ENCODE peak calls at places on chromosomes 4 and X, in five cellular contexts. E is mammary epithelial cell, S is upper lobe of right lung, X is colonic mucosa, G is astrocyte. W is an unnamed sample. For H3K27me3, the result is how much of the 10 kb centered on the place peaks cover.

GRCh38 chr4:143289370-143289769 is 47.3 kb upstream of the GAB1 start:
- DNase-seq in E (no peak), S (no peak), X (no peak), G (no peak), W (no peak)

GRCh38 chrX:137195991-137196390 is 162.2 kb upstream of the GPR101 start:
- DNase-seq in E (no peak), S (no peak), X (no peak), G (peak), W (peak)

GRCh38 chr4:175298119-175298518 is 380.0 kb downstream of the ADAM29 start:
- DNase-seq in E (peak), S (no peak), X (no peak), G (peak), W (no peak)

GRCh38 chr4:153222162-153222789 is 18.0 kb downstream of the TRIM2 start:
- DNase-seq in E (peak), S (no peak), X (peak), G (peak), W (peak)

GRCh38 chr4:183950536-183950935 is 45.4 kb downstream of the STOX2 start:
- DNase-seq in E (no peak), S (no peak), X (no peak), G (no peak), W (no peak)

GRCh38 chr4:83490876-83491450 is 6.1 kb upstream of the ABRAXAS1 start:
- DNase-seq in E (no peak), S (no peak), X (no peak), G (no peak), W (no peak)

GRCh38 chrX:112636951-112637541 is 42.7 kb downstream of the LHFPL1 start:
- DNase-seq in E (no peak), S (no peak), X (no peak), G (peak), W (no peak)

GRCh38 chr4:1249731-1250526 is 999 bp upstream of the CTBP1 start:
- DNase-seq in E (peak), S (peak), X (no peak), G (peak), W (peak)

GRCh38 chrX:138708268-138708667 is 3.2 kb downstream of the FGF13 start:
- DNase-seq in E (no peak), S (no peak), X (no peak), G (peak), W (no peak)

GRCh38 chr4:3137908-3138307 is 63.4 kb downstream of the HTT start:
- DNase-seq in E (no peak), S (no peak), X (no peak), G (no peak), W (no peak)

GRCh38 chr4:88857588-88857987 is 160.0 kb upstream of the NAP1L5 start:
- DNase-seq in E (peak), S (no peak), X (no peak), G (peak), W (no peak)

GRCh38 chr4:150574678-150575077 is 7.3 kb upstream of the MAB21L2 start:
- DNase-seq in E (no peak), S (no peak), X (no peak), G (no peak), W (no peak)

GRCh38 chrX:31704938-31705337 is 633.1 kb upstream of the FTHL17 start:
- DNase-seq in E (no peak), S (no peak), X (no peak), G (no peak), W (no peak)

GRCh38 chr4:38768968-38769394 is 13.8 kb downstream of the TLR10 start:
- DNase-seq in E (no peak), S (no peak), X (no peak), G (peak), W (no peak)

GRCh38 chr4:101279377-101279871 is 67.9 kb downstream of the PPP3CA start:
- DNase-seq in E (no peak), S (no peak), X (peak), G (peak), W (no peak)

GRCh38 chr4:93217423-93217822 is 611.1 kb upstream of the ATOH1 start:
- DNase-seq in E (no peak), S (no peak), X (no peak), G (no peak), W (no peak)

GRCh38 chr4:80153800-80154546 is 43.3 kb upstream of the PRDM8 start:
- DNase-seq in E (no peak), S (no peak), X (no peak), G (peak), W (no peak)

GRCh38 chr4:52202931-52203330 is 151.8 kb downstream of the SPATA18 start:
- DNase-seq in E (no peak), S (no peak), X (no peak), G (no peak), W (no peak)

GRCh38 chrX:13223868-13224555 is 95.8 kb downstream of the ATXN3L start:
- DNase-seq in E (peak), S (no peak), X (peak), G (peak), W (peak)

GRCh38 chr4:55475394-55476243 is 71.1 kb downstream of the CLOCK start:
- DNase-seq in E (peak), S (no peak), X (no peak), G (peak), W (peak)

GRCh38 chr4:26176621-26177121 is 144.1 kb upstream of the RBPJ start:
- DNase-seq in E (peak), S (no peak), X (no peak), G (peak), W (peak)

GRCh38 chr4:26175905-26176304 is 144.9 kb upstream of the RBPJ start:
- DNase-seq in E (no peak), S (no peak), X (no peak), G (no peak), W (no peak)

GRCh38 chr4:26181616-26182015 is 139.2 kb upstream of the RBPJ start:
- DNase-seq in E (peak), S (no peak), X (no peak), G (peak), W (peak)

GRCh38 chr4:26178874-26179273 is 141.9 kb upstream of the RBPJ start:
- DNase-seq in E (no peak), S (no peak), X (no peak), G (no peak), W (no peak)

DNA sequence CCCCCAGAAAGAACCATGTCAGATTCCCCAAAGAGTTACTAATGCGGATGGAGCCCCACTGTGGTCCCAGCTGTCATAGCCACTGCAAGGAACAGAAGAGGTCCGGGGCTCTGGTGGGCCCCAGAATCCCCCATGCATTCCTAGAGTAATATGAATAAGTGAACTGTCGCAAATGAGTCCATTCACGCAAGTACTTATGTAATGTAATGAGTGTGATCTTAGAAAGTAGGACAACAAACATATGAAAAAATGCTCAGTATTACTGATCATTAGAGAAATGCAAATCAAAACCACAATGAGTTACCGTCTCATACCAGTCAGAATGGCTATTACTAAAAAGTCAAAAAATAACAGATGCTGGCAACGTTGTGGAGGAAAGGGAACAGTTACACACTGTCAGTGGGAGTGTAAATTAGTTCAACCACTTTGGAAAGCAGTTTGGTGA is 141.5 kb upstream of the RBPJ start:
- DNase-seq in E (no peak), S (no peak), X (no peak), G (no peak), W (no peak)
- TF ChIP-seq CTCF in E (no peak), S (no peak), X (no peak), G (no peak), W (no peak)

DNA sequence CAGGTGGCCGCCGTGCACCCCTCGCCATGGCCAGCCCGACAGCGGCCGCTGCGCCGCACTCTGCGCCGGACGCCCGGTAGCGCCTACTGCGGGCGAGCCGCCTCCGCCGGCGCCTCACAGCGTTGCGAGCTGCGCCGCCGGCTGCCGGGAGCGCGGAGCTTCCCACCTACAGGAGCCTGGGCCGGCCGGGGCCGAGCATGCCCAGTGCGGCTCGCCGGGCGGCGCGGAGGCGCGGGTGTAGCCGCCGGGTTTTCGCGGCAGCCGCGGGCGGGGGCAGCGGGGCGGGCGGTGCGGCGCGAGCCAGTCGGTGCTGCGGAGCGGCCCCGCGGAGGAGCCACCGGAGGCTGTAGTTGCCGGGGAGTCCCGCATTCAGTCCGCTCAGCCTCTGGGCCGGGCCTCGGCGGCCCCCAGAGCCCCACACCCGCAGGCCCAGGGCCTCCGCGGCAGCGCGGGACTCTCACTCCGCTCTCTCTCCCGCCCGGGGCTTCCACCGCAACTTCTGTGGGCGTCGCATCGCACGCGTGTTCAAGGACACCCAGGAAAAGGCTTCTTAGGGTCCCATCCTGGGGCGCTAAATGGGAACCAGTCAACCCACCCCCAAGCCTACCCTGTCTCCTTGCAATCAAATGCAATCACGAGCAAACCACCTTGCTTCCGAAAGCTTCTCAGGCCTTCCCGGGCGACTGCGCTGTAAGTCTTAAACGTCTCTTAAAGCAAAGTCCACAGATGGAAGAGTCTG is at the start of gene MFAP3L:
- DNase-seq in E (peak), S (peak), X (peak), G (peak), W (peak)
- H3K27ac ChIP-seq in E (peak), S (peak), X (peak), G (peak), W (peak)

DNA sequence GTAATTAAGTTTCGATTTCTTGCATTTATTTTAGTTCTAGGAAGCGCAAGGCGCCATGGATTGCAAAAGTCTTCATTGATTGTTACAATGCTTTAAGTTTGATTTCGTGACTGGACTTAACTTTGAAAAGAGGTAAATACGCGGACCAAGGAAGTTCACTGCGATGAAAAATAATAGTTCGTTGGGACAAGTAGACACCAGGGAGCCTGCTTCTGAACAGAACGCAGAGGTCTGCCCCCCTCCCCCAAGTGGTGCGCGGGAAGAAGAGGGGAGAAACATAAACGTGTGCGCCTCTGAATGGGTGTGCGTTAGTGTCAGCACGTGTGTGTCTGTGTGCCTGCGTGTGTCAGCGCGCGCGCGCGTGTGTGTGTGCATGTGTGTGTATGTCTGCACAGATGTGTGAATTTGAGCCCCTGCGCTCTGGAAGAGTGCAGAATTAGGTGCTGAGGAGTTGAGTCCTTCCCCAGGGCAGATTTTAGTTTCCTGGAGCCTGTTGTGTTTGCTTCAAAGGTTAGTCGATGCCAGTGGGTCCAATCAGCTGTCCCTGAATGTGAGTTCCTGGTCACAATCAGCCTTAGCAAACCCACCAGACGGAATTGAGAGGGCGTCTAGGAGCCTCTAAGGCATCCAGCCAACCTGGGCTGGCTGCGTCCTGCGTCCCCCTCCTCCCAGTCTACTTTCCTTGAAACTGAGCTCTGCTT is 5.8 kb upstream of the POU4F2 start:
- DNase-seq in E (no peak), S (no peak), X (no peak), G (no peak), W (no peak)
- H3K27me3 ChIP-seq in E (half or more), S (half or more), X (under half), G (half or more), W (half or more)

GRCh38 chr4:13857800-13858199 is 230.3 kb upstream of the BOD1L1 start:
- DNase-seq in E (no peak), S (no peak), X (no peak), G (no peak), W (no peak)

GRCh38 chr4:13857397-13857796 is 229.9 kb upstream of the BOD1L1 start:
- DNase-seq in E (no peak), S (no peak), X (no peak), G (no peak), W (no peak)

GRCh38 chr4:13859423-13859822 is 231.9 kb upstream of the BOD1L1 start:
- DNase-seq in E (no peak), S (no peak), X (no peak), G (no peak), W (no peak)

GRCh38 chr4:13856387-13856786 is 228.9 kb upstream of the BOD1L1 start:
- DNase-seq in E (no peak), S (no peak), X (no peak), G (no peak), W (no peak)

GRCh38 chr4:13860126-13860525 is 232.6 kb upstream of the BOD1L1 start:
- DNase-seq in E (no peak), S (no peak), X (no peak), G (no peak), W (no peak)
- TF ChIP-seq CTCF in E (peak), S (no peak), X (no peak), G (no peak), W (no peak)

GRCh38 chr4:122863626-122864025 is 37.0 kb downstream of the FGF2 start:
- DNase-seq in E (no peak), S (no peak), X (no peak), G (no peak), W (no peak)

GRCh38 chr4:122861544-122861943 is 34.9 kb downstream of the FGF2 start:
- DNase-seq in E (no peak), S (no peak), X (no peak), G (no peak), W (no peak)

DNA sequence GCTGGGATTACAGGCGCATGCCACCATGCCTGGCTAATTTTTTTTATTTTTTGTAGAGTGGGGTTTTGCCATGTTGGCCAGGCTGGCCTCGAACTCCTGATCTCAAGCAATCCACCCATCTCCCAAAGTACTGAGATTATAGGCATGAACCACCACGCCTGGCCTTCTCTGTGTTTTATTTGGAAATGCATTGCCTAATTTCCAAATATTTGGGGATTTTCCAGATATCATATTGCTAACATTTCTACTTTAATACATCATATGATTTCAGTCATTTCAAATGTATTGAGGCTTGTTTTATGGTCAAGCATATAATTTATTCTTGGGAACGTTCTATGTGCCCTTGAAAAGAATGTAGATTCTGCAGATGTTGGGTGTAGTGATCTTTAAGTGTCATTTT is 38.8 kb downstream of the FGF2 start:
- DNase-seq in E (no peak), S (no peak), X (no peak), G (no peak), W (no peak)
- H3K27ac ChIP-seq in E (no peak), S (no peak), X (no peak), G (no peak), W (no peak)

GRCh38 chrX:145533534-145533933 is 284.1 kb upstream of the SLITRK2 start:
- DNase-seq in E (no peak), S (no peak), X (no peak), G (no peak), W (no peak)
- H3K27me3 ChIP-seq in E (under half), S (under half), X (under half), G (under half), W (under half)

GRCh38 chr4:4425696-4426095 is 38.8 kb downstream of the NSG1 start:
- DNase-seq in E (no peak), S (no peak), X (peak), G (no peak), W (no peak)

GRCh38 chr4:4427886-4428285 is 41.0 kb downstream of the NSG1 start:
- DNase-seq in E (no peak), S (no peak), X (no peak), G (no peak), W (no peak)

GRCh38 chr4:4427478-4427870 is 40.6 kb downstream of the NSG1 start:
- DNase-seq in E (peak), S (no peak), X (no peak), G (peak), W (no peak)

GRCh38 chr4:4425119-4425690 is 38.3 kb downstream of the NSG1 start:
- DNase-seq in E (no peak), S (no peak), X (no peak), G (no peak), W (no peak)

DNA sequence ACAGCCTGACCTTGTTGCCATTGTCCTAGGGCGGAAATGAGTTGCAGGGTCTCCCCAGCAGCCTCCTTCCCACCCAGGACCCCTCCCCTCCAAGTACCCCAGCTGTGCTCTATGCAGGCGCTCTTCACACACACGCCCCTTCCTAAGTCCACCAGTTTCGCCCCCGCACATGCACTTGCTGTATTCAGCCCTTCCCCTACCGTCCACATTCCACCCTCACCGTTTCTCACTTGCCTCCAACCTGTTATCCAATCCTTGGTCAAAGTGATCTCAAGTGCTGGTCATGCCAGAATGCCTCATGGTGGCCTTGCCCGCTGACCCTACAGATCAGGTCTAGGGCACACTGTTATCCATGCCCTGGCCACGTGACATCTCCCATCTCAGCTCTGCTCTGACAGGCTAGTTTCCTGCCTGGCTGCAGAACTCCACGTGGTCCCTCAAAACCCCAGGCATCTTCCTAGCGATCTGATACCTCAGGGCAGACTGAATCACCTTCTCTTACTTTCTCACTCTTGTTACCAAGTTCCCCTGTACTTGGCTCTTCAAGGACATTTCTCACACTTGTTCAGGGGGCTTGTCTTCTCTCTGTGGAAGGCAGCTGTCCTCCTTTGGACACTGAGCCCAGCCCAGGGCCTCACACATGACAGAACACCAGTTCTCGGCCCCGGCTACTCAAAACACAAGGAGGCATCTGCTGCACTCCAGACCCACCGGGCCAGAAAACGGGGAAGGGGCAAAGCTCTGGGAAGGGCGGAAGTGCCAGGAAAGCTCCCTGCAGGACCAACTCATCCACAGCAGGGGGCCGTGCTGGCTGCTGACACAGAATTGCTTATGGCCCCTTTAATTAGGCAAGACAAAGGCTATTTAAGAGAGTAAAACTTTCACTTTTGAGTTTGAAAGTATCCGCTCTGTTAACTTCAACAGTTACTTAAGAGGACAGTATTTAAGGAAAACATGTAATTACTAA is 39.9 kb downstream of the NSG1 start:
- DNase-seq in E (no peak), S (no peak), X (no peak), G (no peak), W (no peak)
- TF ChIP-seq CTCF in E (no peak), S (no peak), X (no peak), G (no peak), W (no peak)

GRCh38 chrX:10164879-10165278 is 8.1 kb downstream of the CLCN4 start:
- DNase-seq in E (no peak), S (no peak), X (no peak), G (no peak), W (no peak)
- H3K27ac ChIP-seq in E (no peak), S (no peak), X (no peak), G (no peak), W (no peak)

W was measured in foreskin keratinocyte.